ENCODE peak calls at places on chromosome 20, in five cellular contexts. B is mucosa of gallbladder; O is activated T-cell treated with anti-CD3 and anti-CD28 coated beads, Interleukin-2, amount 50 U/mL, for 1 hour; Q is dorsolateral prefrontal cortex; P is germinal center. G is an unnamed sample.

GRCh38 chr20:1323256-1323655 is 5.7 kb downstream of the SDCBP2 start:
- DNase-seq in Q (no peak), O (peak; percentile 9), B (no peak), P (no peak), G (no peak)

GRCh38 chr20:36813784-36814136 is 40.2 kb upstream of the DSN1 start:
- DNase-seq in B (no peak), P (no peak), Q (no peak), O (no peak), G (no peak)

GRCh38 chr20:3658708-3659491 is 4.3 kb downstream of the GFRA4 start:
- DNase-seq in B (no peak), O (no peak), P (peak; percentile 53), Q (no peak), G (no peak)

GRCh38 chr20:14012671-14013070 is 17.4 kb downstream of the MACROD2 start:
- DNase-seq in B (no peak), O (no peak), P (no peak), Q (no peak), G (no peak)

GRCh38 chr20:57412347-57413029 is 21.3 kb downstream of the RBM38 start:
- DNase-seq in P (no peak), Q (no peak), B (no peak), O (no peak), G (no peak)

GRCh38 chr20:24637941-24638340 is 168.5 kb downstream of the SYNDIG1 start:
- DNase-seq in P (no peak), Q (no peak), B (no peak), O (no peak), G (no peak)

GRCh38 chr20:22775256-22775655 is 190.9 kb upstream of the FOXA2 start:
- DNase-seq in O (no peak), Q (no peak), P (no peak), B (no peak), G (no peak)

GRCh38 chr20:54514020-54514607 is 38.7 kb downstream of the DOK5 start:
- DNase-seq in P (no peak), O (no peak), B (no peak), Q (no peak), G (no peak)

GRCh38 chr20:39097889-39098288 is 135.7 kb downstream of the DHX35 start:
- DNase-seq in B (no peak), P (no peak), Q (no peak), O (no peak), G (no peak)

GRCh38 chr20:433300-433975 is 25.3 kb downstream of the RBCK1 start:
- DNase-seq in P (peak; percentile 61), O (peak; percentile 56), Q (no peak), B (no peak), G (no peak)

GRCh38 chr20:21003902-21004301 is 102.3 kb downstream of the LINC00237 start:
- DNase-seq in O (no peak), B (no peak), P (no peak), Q (no peak), G (no peak)

GRCh38 chr20:55153321-55153720 is 677.9 kb downstream of the DOK5 start:
- DNase-seq in B (no peak), P (no peak), Q (no peak), O (no peak), G (no peak)

GRCh38 chr20:43721429-43722152 is 5.2 kb downstream of the GTSF1L start:
- DNase-seq in P (no peak), B (no peak), Q (no peak), O (peak; percentile 34), G (no peak)

GRCh38 chr20:63574156-63574828 is at the start of gene HELZ2:
- DNase-seq in B (peak; percentile 79), P (peak; percentile 83), O (peak; percentile 71), Q (no peak), G (no peak)

GRCh38 chr20:57266251-57267157 is at the start of gene BMP7:
- DNase-seq in Q (no peak), P (peak; percentile 55), O (no peak), B (no peak), G (no peak)

GRCh38 chr20:38153011-38153329 is 12.1 kb downstream of the TGM2 start:
- DNase-seq in P (no peak), B (no peak), Q (no peak), O (no peak), G (no peak)

GRCh38 chr20:23136893-23137745 is 51.0 kb upstream of the CD93 start:
- DNase-seq in B (no peak), Q (no peak), P (no peak), O (no peak), G (no peak)

GRCh38 chr20:43982886-43983285 is 68.2 kb downstream of the TOX2 start:
- DNase-seq in O (no peak), Q (no peak), B (no peak), P (no peak), G (no peak)

GRCh38 chr20:18527836-18528235 is 20.1 kb downstream of the SEC23B start:
- DNase-seq in P (no peak), Q (no peak), B (no peak), O (no peak), G (no peak)

G was measured in BJ.